ENCODE peak calls at places on chromosomes 2 and 18, in ten cellular contexts. E is RPMI8226; Y is heart right ventricle; R is activated naive CD8-positive, alpha-beta T cell treated with anti-CD3 and anti-CD28 coated beads, Interleukin-2, amount 50 U/mL, for 24 hours; O is activated gamma-delta T cell treated with anti-CD3 and anti-CD28 coated beads, Interleukin-2, amount 50 U/mL, for 16 hours; I is stimulated activated CD4-positive, alpha-beta T cell treated with anti-CD3 and anti-CD28 coated beads, TNF-alpha, amount 100 ng/mL, for 1 hour; B is Right ventricle myocardium superior; U is CD4-positive, alpha-beta T cell; H is ecto neural progenitor cell; M is A172. P is an unnamed sample.

GRCh38 chr2:102383722-102384121 is 28.1 kb downstream of the IL18R1 start:
- DNase-seq in M (no peak), O (no peak), U (no peak), I (no peak), H (no peak), Y (no peak), R (no peak), B (no peak), E (no peak), P (no peak)

GRCh38 chr2:39772086-39772811 is 6.8 kb downstream of the THUMPD2 start:
- DNase-seq in I (no peak), B (no peak), R (no peak), U (no peak), M (no peak), O (no peak), E (no peak), Y (no peak), H (no peak), P (no peak)

GRCh38 chr2:174350018-174350417 is 15.3 kb downstream of the SP9 start:
- DNase-seq in I (no peak), U (no peak), O (no peak), E (no peak), B (no peak), Y (no peak), R (no peak), M (peak; percentile 34), H (no peak), P (no peak)

GRCh38 chr2:207275779-207276178 is 110.0 kb upstream of the KLF7 start:
- DNase-seq in I (no peak), B (no peak), R (no peak), E (no peak), M (no peak), Y (no peak), O (no peak), H (no peak), U (no peak), P (no peak)

GRCh38 chr2:52897511-52898085 is 870.0 kb upstream of the CHAC2 start:
- DNase-seq in B (no peak), H (no peak), O (no peak), M (no peak), R (no peak), I (no peak), Y (no peak), E (no peak), U (no peak), P (no peak)

GRCh38 chr2:64762301-64762997 is 108.7 kb upstream of the SERTAD2 start:
- DNase-seq in H (no peak), U (no peak), O (no peak), I (no peak), Y (no peak), B (no peak), R (no peak), M (no peak), E (no peak), P (no peak)

GRCh38 chr2:112876971-112877361 is 34.0 kb upstream of the IL37 start:
- DNase-seq in O (no peak), R (no peak), H (no peak), U (no peak), Y (no peak), E (no peak), I (no peak), B (no peak), M (no peak), P (no peak)

GRCh38 chr2:220779918-220780317 is 792.2 kb downstream of the EPHA4 start:
- DNase-seq in O (no peak), M (peak; percentile 70), U (no peak), Y (no peak), R (no peak), H (no peak), I (no peak), B (no peak), E (no peak), P (no peak)

GRCh38 chr2:128321421-128321775 is 2.7 kb upstream of the HS6ST1 start:
- DNase-seq in H (no peak), I (no peak), B (no peak), Y (peak; percentile 17), M (no peak), R (no peak), O (no peak), E (no peak), U (peak; percentile 32), P (no peak)

GRCh38 chr2:165268751-165269150 is 29.5 kb downstream of the SCN2A start:
- DNase-seq in U (no peak), O (no peak), I (no peak), E (no peak), M (no peak), H (no peak), R (peak; percentile 13), Y (no peak), B (no peak), P (no peak)

GRCh38 chr18:38497281-38497680 is 931.7 kb upstream of the CELF4 start:
- DNase-seq in M (no peak), R (no peak), B (no peak), E (no peak), I (no peak), U (no peak), O (no peak), H (no peak), Y (no peak), P (no peak)